ENCODE peak calls at places on chromosomes 5 and 9, in seven cellular contexts. K is lower lobe of right lung; T is mammary epithelial cell; F is stomach; W is psoas muscle; R is pancreas; Q is CD4-positive, CD25-positive, alpha-beta regulatory T cell. E is an unnamed sample.

GRCh38 chr9:129894106-129894823 is 59.0 kb downstream of the USP20 start:
- DNase-seq in F (no peak), Q (peak; percentile 59), R (no peak), T (no peak), K (no peak), W (no peak), E (no peak)

GRCh38 chr9:101639785-101640437 is 45.1 kb upstream of the PPP3R2 start:
- DNase-seq in Q (no peak), K (no peak), W (no peak), T (no peak), F (no peak), R (no peak), E (no peak)

GRCh38 chr9:132806723-132807421 is 71.2 kb downstream of the AK8 start:
- DNase-seq in K (no peak), F (no peak), W (no peak), Q (no peak), R (no peak), T (peak; percentile 25), E (no peak)

GRCh38 chr9:135047026-135047350 is 40.5 kb upstream of the OLFM1 start:
- DNase-seq in W (no peak), F (peak; percentile 14), T (no peak), R (no peak), Q (no peak), K (peak; percentile 25), E (no peak)

GRCh38 chr5:123033157-123033671 is 3.3 kb downstream of the PPIC start:
- DNase-seq in K (no peak), R (no peak), Q (no peak), W (no peak), F (no peak), T (peak; percentile 33), E (no peak)

GRCh38 chr5:179225387-179225786 is 119.9 kb downstream of the ADAMTS2 start:
- DNase-seq in Q (no peak), R (no peak), F (no peak), T (no peak), K (peak; percentile 38), W (no peak), E (peak; percentile 2)

GRCh38 chr9:130912932-130913598 is 16.5 kb upstream of the QRFP start:
- DNase-seq in F (no peak), W (peak; percentile 87), R (no peak), Q (no peak), T (peak; percentile 79), K (no peak), E (peak; percentile 68)

GRCh38 chr5:135110941-135111596 is 77.0 kb upstream of the PITX1 start:
- DNase-seq in Q (no peak), K (peak; percentile 59), T (peak; percentile 41), R (no peak), F (no peak), W (peak; percentile 87), E (no peak)

GRCh38 chr5:43290726-43291125 is 22.5 kb downstream of the HMGCS1 start:
- DNase-seq in K (no peak), W (no peak), T (no peak), R (no peak), Q (no peak), F (no peak), E (no peak)

DNA sequence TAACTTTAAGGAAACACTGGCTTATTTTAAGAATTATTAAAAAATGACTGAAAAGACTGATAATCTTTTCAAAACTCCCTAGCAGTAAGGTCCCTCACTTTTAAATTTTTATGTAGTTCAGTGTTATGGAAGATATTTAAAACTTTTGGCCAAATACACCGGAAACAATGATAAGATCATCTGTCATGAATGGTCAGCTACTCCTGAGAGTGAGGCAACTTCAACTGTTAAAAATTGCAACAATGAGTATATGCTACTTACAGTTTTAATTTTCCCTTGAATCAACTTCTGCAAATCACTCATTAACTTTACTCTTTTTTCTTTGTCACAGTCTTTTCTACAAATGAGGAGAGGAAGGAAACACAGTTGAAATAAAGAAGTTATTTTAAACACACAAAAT is 10.8 kb downstream of the PUM3 start:
- DNase-seq in K (no peak), Q (no peak), T (no peak), W (no peak), R (no peak), F (no peak), E (no peak)
- H3K4me1 ChIP-seq in K (peaks cover 2% of the 10 kb centered on the region), Q (no peaks in the 10 kb centered on the region), T (no peaks in the 10 kb centered on the region), W (peaks cover 2% of the 10 kb centered on the region), R (peaks cover 5% of the 10 kb centered on the region), F (peaks cover 2% of the 10 kb centered on the region), E (no peaks in the 10 kb centered on the region)

GRCh38 chr9:268616-269015 is 54.0 kb downstream of the DOCK8 start:
- DNase-seq in R (no peak), F (no peak), K (no peak), Q (no peak), W (no peak), T (no peak), E (no peak)

GRCh38 chr9:270657-271237 is 56.1 kb downstream of the DOCK8 start:
- DNase-seq in T (no peak), K (no peak), F (no peak), Q (no peak), R (no peak), W (no peak), E (no peak)

GRCh38 chr9:277595-278330 is 63.1 kb downstream of the DOCK8 start:
- DNase-seq in Q (peak; percentile 66), W (no peak), R (no peak), T (no peak), F (no peak), K (no peak), E (no peak)

GRCh38 chr9:274101-274500 is 59.4 kb downstream of the DOCK8 start:
- DNase-seq in Q (peak; percentile 34), K (no peak), R (no peak), W (no peak), F (no peak), T (no peak), E (no peak)

GRCh38 chr9:272251-273213 is 57.9 kb downstream of the DOCK8 start:
- DNase-seq in W (no peak), F (peak; percentile 41), Q (peak; percentile 89), K (peak; percentile 56), R (no peak), T (no peak), E (peak; percentile 56)
- H3K4me3 ChIP-seq in W (peak overlapping the region; percentile 0), F (no peak overlapping the region), Q (peak overlapping the region; percentile 99), K (peak overlapping the region; percentile 29), R (no peak overlapping the region), T (no peak overlapping the region), E (no peak overlapping the region)

GRCh38 chr5:75510417-75510835 is 1.0 kb downstream of the CERT1 start:
- DNase-seq in R (no peak), K (no peak), Q (no peak), W (no peak), F (peak; percentile 52), T (peak; percentile 42), E (no peak)
- H3K4me1 ChIP-seq in R (peaks cover 29% of the 10 kb centered on the region), K (peaks cover 40% of the 10 kb centered on the region), Q (peaks cover 59% of the 10 kb centered on the region), W (peaks cover 47% of the 10 kb centered on the region), F (peaks cover 9% of the 10 kb centered on the region), T (peaks cover 12% of the 10 kb centered on the region), E (no peaks in the 10 kb centered on the region)

GRCh38 chr5:82381591-82381990 is 103.4 kb upstream of the RPS23 start:
- DNase-seq in Q (no peak), R (no peak), W (no peak), F (no peak), T (no peak), K (no peak), E (no peak)

GRCh38 chr5:82387041-82387818 is 109.1 kb upstream of the RPS23 start:
- DNase-seq in K (no peak), W (no peak), F (no peak), T (no peak), R (no peak), Q (no peak), E (peak; percentile 63)

GRCh38 chr5:82387819-82388166 is 109.6 kb upstream of the RPS23 start:
- DNase-seq in W (no peak), K (no peak), T (no peak), R (no peak), F (no peak), Q (no peak), E (no peak)

GRCh38 chr5:82386576-82386975 is 108.4 kb upstream of the RPS23 start:
- DNase-seq in K (no peak), R (no peak), W (no peak), T (no peak), F (no peak), Q (no peak), E (no peak)

GRCh38 chr5:82384025-82384750 is 106.0 kb upstream of the RPS23 start:
- DNase-seq in R (no peak), F (no peak), Q (no peak), T (no peak), W (no peak), K (no peak), E (no peak)
- H3K4me3 ChIP-seq in R (no peak overlapping the region), F (no peak overlapping the region), Q (no peak overlapping the region), T (no peak overlapping the region), W (no peak overlapping the region), K (no peak overlapping the region), E (no peak overlapping the region)

GRCh38 chr9:137411260-137411659 is 11.7 kb downstream of the EXD3 start:
- DNase-seq in R (no peak), K (no peak), W (peak; percentile 47), F (no peak), Q (no peak), T (no peak), E (peak; percentile 36)
- H3K4me1 ChIP-seq in R (no peaks in the 10 kb centered on the region), K (peaks cover 35% of the 10 kb centered on the region), W (peaks cover 34% of the 10 kb centered on the region), F (peaks cover 27% of the 10 kb centered on the region), Q (peaks cover 29% of the 10 kb centered on the region), T (peaks cover 32% of the 10 kb centered on the region), E (no peaks in the 10 kb centered on the region)

GRCh38 chr9:79570449-79571308 is 1.1 kb upstream of the TLE4 start:
- DNase-seq in K (peak; percentile 55), T (peak; percentile 23), W (peak; percentile 66), F (peak; percentile 36), Q (peak; percentile 17), R (peak; percentile 57), E (peak; percentile 47)
- H3K4me3 ChIP-seq in K (peak overlapping the region; percentile 73), T (peak overlapping the region; percentile 68), W (peak overlapping the region; percentile 75), F (peak overlapping the region; percentile 66), Q (peak overlapping the region; percentile 74), R (peak overlapping the region; percentile 51), E (peak overlapping the region; percentile 71)

E was measured in right cardiac atrium.